ENCODE peak calls at places on chromosomes 5 and 9, in nine cellular contexts. A, V, D, G, N, X, E, M and S are unnamed samples. For H3K4me1, the result is how much of the 10 kb centered on the place peaks cover.

GRCh38 chr9:96139592-96140251 is 162.3 kb downstream of the HSD17B3 start:
- DNase-seq in E (peak), X (no peak), A (no peak), D (no peak), V (no peak), N (peak), M (no peak), G (peak), S (no peak)

GRCh38 chr9:38038307-38039089 is 30.5 kb downstream of the SHB start:
- DNase-seq in X (no peak), E (no peak), A (no peak), M (no peak), N (no peak), G (no peak), D (no peak), V (no peak), S (no peak)

GRCh38 chr5:154801083-154801482 is 45.9 kb downstream of the LARP1 start:
- DNase-seq in E (no peak), X (no peak), D (no peak), G (no peak), A (no peak), M (no peak), N (no peak), V (no peak), S (no peak)

GRCh38 chr5:5270958-5271605 is 131.0 kb downstream of the ADAMTS16 start:
- DNase-seq in N (peak), A (peak), G (peak), X (no peak), M (peak), V (no peak), E (peak), D (peak), S (no peak)

GRCh38 chr5:33662721-33663435 is 222.1 kb downstream of the TARS1 start:
- DNase-seq in E (no peak), M (no peak), A (no peak), N (no peak), D (no peak), G (no peak), V (no peak), X (no peak), S (no peak)

GRCh38 chr9:12759767-12760166 is 15.1 kb upstream of the LURAP1L start:
- DNase-seq in E (no peak), M (no peak), D (no peak), A (no peak), G (no peak), V (no peak), X (no peak), N (no peak), S (no peak)

GRCh38 chr5:6287136-6287535 is 91.2 kb downstream of the MED10 start:
- DNase-seq in E (no peak), M (no peak), G (no peak), A (no peak), X (no peak), D (no peak), V (no peak), N (no peak), S (no peak)

GRCh38 chr5:127898551-127899213 is 184.9 kb upstream of the SLC12A2 start:
- DNase-seq in V (no peak), E (no peak), A (no peak), D (no peak), G (no peak), X (no peak), N (no peak), M (no peak), S (no peak)

GRCh38 chr5:95411476-95411875 is 20.3 kb downstream of the FAM81B start:
- DNase-seq in E (no peak), G (no peak), X (no peak), D (no peak), N (no peak), A (no peak), M (no peak), V (no peak), S (no peak)

GRCh38 chr5:44252545-44252944 is 136.7 kb downstream of the FGF10 start:
- DNase-seq in X (no peak), N (no peak), V (no peak), D (no peak), M (no peak), E (no peak), G (no peak), A (no peak), S (no peak)

GRCh38 chr5:149546974-149547373 is 4.3 kb downstream of the CSNK1A1 start:
- DNase-seq in M (no peak), A (no peak), G (no peak), E (no peak), X (no peak), N (no peak), V (no peak), D (no peak), S (no peak)
- H3K4me3 ChIP-seq in M (no peak), A (peak), G (peak), E (no peak), X (no peak), N (no peak), V (peak), D (no peak), S (no peak)

GRCh38 chr9:121333950-121334773 is 35.9 kb downstream of the STOM start:
- DNase-seq in G (no peak), A (no peak), X (no peak), E (no peak), M (no peak), N (no peak), D (no peak), V (no peak), S (no peak)
- H3K27ac ChIP-seq in G (peak), A (peak), X (no peak), E (peak), M (no peak), N (no peak), D (peak), V (no peak), S (no peak)

GRCh38 chr5:172177232-172177631 is 10.8 kb downstream of the STK10 start:
- DNase-seq in G (no peak), N (no peak), M (no peak), A (no peak), V (no peak), X (no peak), D (no peak), E (no peak), S (no peak)

GRCh38 chr5:172179032-172179989 is 8.7 kb downstream of the STK10 start:
- DNase-seq in M (no peak), V (peak), E (no peak), N (no peak), A (no peak), G (no peak), D (peak), X (peak), S (peak)

GRCh38 chr5:172180936-172181335 is 7.1 kb downstream of the STK10 start:
- DNase-seq in D (no peak), G (no peak), V (no peak), X (peak), N (no peak), A (no peak), E (no peak), M (no peak), S (peak)

GRCh38 chr5:172175263-172175719 is 12.7 kb downstream of the STK10 start:
- DNase-seq in E (no peak), D (peak), G (peak), V (peak), X (peak), M (peak), N (no peak), A (peak), S (peak)

GRCh38 chr5:172178301-172179031 is 9.6 kb downstream of the STK10 start:
- DNase-seq in G (no peak), N (no peak), M (no peak), V (peak), X (peak), A (no peak), D (no peak), E (no peak), S (peak)
- H3K4me1 ChIP-seq in G (under half), N (under half), M (half or more), V (half or more), X (half or more), A (half or more), D (under half), E (under half), S (half or more)

DNA sequence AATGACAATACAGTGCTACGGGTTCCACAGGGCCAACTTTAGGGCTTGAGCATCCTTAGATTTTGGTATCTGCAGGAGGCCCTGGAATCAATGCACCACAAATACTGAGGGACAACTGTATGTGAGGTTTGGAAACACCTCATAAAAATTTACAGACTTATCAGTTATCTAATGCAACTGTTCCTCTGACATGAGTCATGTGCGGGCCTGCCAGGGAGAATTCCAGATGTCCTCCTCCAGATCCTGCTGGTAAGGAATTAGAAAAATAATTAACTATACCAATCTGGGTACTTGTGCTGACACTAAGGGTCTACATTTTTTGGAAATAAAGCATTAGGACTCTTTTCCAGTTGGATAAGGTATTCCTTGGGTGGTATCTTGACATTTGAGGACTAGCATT is 333.3 kb downstream of the ARRDC3 start:
- DNase-seq in V (no peak), D (no peak), N (peak), M (no peak), E (no peak), A (no peak), G (no peak), X (no peak), S (no peak)
- H3K4me3 ChIP-seq in V (no peak), D (no peak), N (no peak), M (no peak), E (no peak), A (no peak), G (no peak), X (no peak), S (no peak)